ENCODE peak calls at places on chromosomes 3 and 15, in nine cellular contexts. R is stimulated activated CD4-positive, alpha-beta T cell treated with anti-CD3 and anti-CD28 coated beads, Interleukin-4, amount 100 ng/mL, for 24 hours; Z is stomach; H is right atrium auricular region; V is SHP77 treated with DMSO at 0.1 percent for 48 hours; K is iPS-NIHi11; E is NCI-H1092 treated with DMSO at 0.1 percent for 48 hours; B is NCI-H510A; A is HS-5. O is an unnamed sample.

GRCh38 chr3:82082796-82083195 is 321.4 kb upstream of the GBE1 start:
- DNase-seq in R (no peak), Z (no peak), H (no peak), V (no peak), K (no peak), E (no peak), B (no peak), A (no peak), O (no peak)

GRCh38 chr3:56180433-56180832 is 287.8 kb downstream of the ERC2 start:
- DNase-seq in R (no peak), Z (no peak), H (no peak), V (no peak), K (no peak), E (no peak), B (no peak), A (no peak), O (no peak)

GRCh38 chr15:70879386-70879785 is 12.8 kb downstream of the THAP10 start:
- DNase-seq in R (no peak), Z (no peak), H (no peak), V (no peak), K (no peak), E (no peak), B (no peak), A (peak; percentile 74), O (no peak)

GRCh38 chr3:10917176-10917575 is 75.4 kb upstream of the SLC6A1 start:
- DNase-seq in R (no peak), Z (no peak), H (no peak), V (no peak), K (no peak), E (no peak), B (no peak), A (no peak), O (no peak)

GRCh38 chr3:124579641-124580040 is 150.6 kb upstream of the UMPS start:
- DNase-seq in R (no peak), Z (no peak), H (no peak), V (no peak), K (no peak), E (no peak), B (no peak), A (no peak), O (no peak)

GRCh38 chr15:76346666-76347506 is 10.3 kb downstream of the ISL2 start:
- DNase-seq in R (no peak), Z (no peak), H (no peak), V (no peak), K (peak; percentile 50), E (no peak), B (no peak), A (no peak), O (no peak)

GRCh38 chr3:77536038-77536775 is 496.3 kb downstream of the ROBO2 start:
- DNase-seq in R (no peak), Z (no peak), H (no peak), V (no peak), K (peak; percentile 17), E (no peak), B (no peak), A (no peak), O (no peak)

GRCh38 chr15:23866832-23867231 is 179.7 kb upstream of the NDN start:
- DNase-seq in R (no peak), Z (no peak), H (no peak), V (peak; percentile 10), K (no peak), E (no peak), B (no peak), A (no peak), O (no peak)

GRCh38 chr15:59137566-59137965 is 32.6 kb downstream of the CCNB2 start:
- DNase-seq in R (no peak), Z (no peak), H (no peak), V (no peak), K (no peak), E (no peak), B (no peak), A (no peak), O (no peak)

GRCh38 chr3:34016925-34017592 is 218.6 kb downstream of the PDCD6IP start:
- DNase-seq in R (no peak), Z (no peak), H (no peak), V (no peak), K (no peak), E (no peak), B (no peak), A (no peak), O (no peak)

GRCh38 chr3:63364495-63364894 is 86.4 kb downstream of the SYNPR start:
- DNase-seq in R (no peak), Z (no peak), H (no peak), V (no peak), K (peak; percentile 18), E (no peak), B (no peak), A (peak; percentile 43), O (no peak)

GRCh38 chr3:45679805-45680204 is 9.4 kb upstream of the SACM1L start:
- DNase-seq in R (no peak), Z (no peak), H (no peak), V (no peak), K (no peak), E (no peak), B (no peak), A (no peak), O (no peak)

GRCh38 chr3:28916713-28917499 is 364.0 kb upstream of the RBMS3 start:
- DNase-seq in R (no peak), Z (peak; percentile 26), H (peak; percentile 83), V (peak; percentile 57), K (peak; percentile 67), E (peak; percentile 34), B (no peak), A (no peak), O (peak; percentile 61)

GRCh38 chr3:106628407-106628806 is 748.8 kb upstream of the CCDC54 start:
- DNase-seq in R (no peak), Z (no peak), H (no peak), V (no peak), K (no peak), E (peak; percentile 7), B (no peak), A (no peak), O (no peak)

O was measured in NCI-H1048.